ENCODE peak calls at places on chromosome 11, in nine cellular contexts. X, C, W, P, K, L, A, H and E are unnamed samples.

GRCh38 chr11:131481317-131481716 is 110.9 kb downstream of the NTM start:
- DNase-seq in C (no peak), K (no peak), W (no peak), H (no peak), P (no peak), L (no peak), X (no peak), A (no peak), E (no peak)

GRCh38 chr11:7020183-7020917 is at the start of the genes NLRP14 and ZNF214:
- DNase-seq in C (peak; percentile 91), K (peak; percentile 92), P (peak; percentile 98), A (peak; percentile 86), X (peak; percentile 73), W (peak; percentile 92), H (peak; percentile 97), L (peak; percentile 94), E (no peak)

GRCh38 chr11:103364687-103365086 is 255.5 kb downstream of the DYNC2H1 start:
- DNase-seq in K (no peak), X (no peak), L (peak; percentile 10), A (no peak), C (no peak), W (peak; percentile 34), H (no peak), P (no peak), E (no peak)

GRCh38 chr11:57513911-57514537 is 1.5 kb downstream of the SLC43A1 start:
- DNase-seq in C (no peak), X (no peak), K (no peak), W (peak; percentile 43), P (peak; percentile 64), L (peak; percentile 41), A (peak; percentile 32), H (peak; percentile 83), E (no peak)

GRCh38 chr11:132911186-132911585 is 621.1 kb downstream of the OPCML start:
- DNase-seq in H (no peak), A (no peak), K (no peak), L (peak; percentile 53), P (peak; percentile 55), X (peak; percentile 46), C (no peak), W (peak; percentile 90), E (no peak)

GRCh38 chr11:72141066-72141465 is 5.5 kb downstream of the FOLR3 start:
- DNase-seq in P (no peak), X (peak; percentile 81), W (peak; percentile 97), A (no peak), L (peak; percentile 70), H (no peak), C (peak; percentile 10), K (peak; percentile 86), E (no peak)

GRCh38 chr11:58999291-58999680 is 60.0 kb downstream of the GLYATL1 start:
- DNase-seq in L (no peak), K (no peak), H (no peak), W (no peak), X (no peak), C (no peak), A (no peak), P (no peak), E (no peak)

GRCh38 chr11:69166186-69167115 is 10.7 kb downstream of the SMIM38 start:
- DNase-seq in W (peak; percentile 89), A (no peak), X (peak; percentile 93), P (peak; percentile 93), L (peak; percentile 75), H (no peak), C (peak; percentile 89), K (peak; percentile 61), E (peak; percentile 82)

GRCh38 chr11:68498313-68498712 is 37.8 kb downstream of the PPP6R3 start:
- DNase-seq in P (no peak), W (no peak), H (no peak), A (no peak), L (peak; percentile 22), C (no peak), X (no peak), K (no peak), E (no peak)

GRCh38 chr11:34637303-34637702 is 16.4 kb downstream of the EHF start:
- DNase-seq in X (no peak), C (no peak), W (no peak), K (no peak), L (no peak), P (no peak), H (no peak), A (no peak), E (no peak)

GRCh38 chr11:105489431-105489830 is 120.4 kb upstream of the GRIA4 start:
- DNase-seq in W (peak; percentile 10), P (no peak), K (peak; percentile 3), X (no peak), A (no peak), H (no peak), L (peak; percentile 35), C (no peak), E (no peak)

GRCh38 chr11:41954034-41954433 is 494.6 kb upstream of the LRRC4C start:
- DNase-seq in W (peak; percentile 96), H (no peak), L (peak; percentile 65), K (peak; percentile 4), C (no peak), A (no peak), X (no peak), P (no peak), E (no peak)

GRCh38 chr11:125955856-125956255 is 10.0 kb downstream of the VSIG10L2 start:
- DNase-seq in H (no peak), C (no peak), W (no peak), A (no peak), L (no peak), P (no peak), K (no peak), X (no peak), E (no peak)

GRCh38 chr11:20991471-20991870 is 322.1 kb downstream of the NELL1 start:
- DNase-seq in P (no peak), H (no peak), X (no peak), K (no peak), L (no peak), A (no peak), W (no peak), C (no peak), E (no peak)

GRCh38 chr11:73766763-73767162 is 5.9 kb upstream of the RAB6A start:
- DNase-seq in C (no peak), W (no peak), P (no peak), L (no peak), A (no peak), X (no peak), K (no peak), H (no peak), E (no peak)

GRCh38 chr11:116357769-116358544 is 414.8 kb downstream of the BUD13 start:
- DNase-seq in H (no peak), K (no peak), C (no peak), P (peak; percentile 92), L (no peak), X (no peak), W (peak; percentile 8), A (peak; percentile 24), E (no peak)

GRCh38 chr11:102287963-102288744 is 29.1 kb upstream of the BIRC3 start:
- DNase-seq in A (no peak), P (peak; percentile 78), X (peak; percentile 58), W (peak; percentile 70), K (no peak), H (no peak), C (peak; percentile 66), L (peak; percentile 87), E (peak; percentile 53)